ENCODE peak calls at places on chromosomes 12 and 14, in four cellular contexts. Z, U, N and P are unnamed samples.
A peak's percentile ranks its signal among the peaks of the same experiment; 100 is the strongest.

GRCh38 chr12:50390284-50390683 is 6.1 kb downstream of the FAM186A start:
- DNase-seq in Z (no peak), N (no peak), U (no peak), P (no peak)

GRCh38 chr14:103530831-103531230 is 1.8 kb downstream of the TRMT61A start:
- DNase-seq in N (no peak), U (no peak), Z (no peak), P (no peak)

GRCh38 chr12:112801055-112801454 is 9.5 kb downstream of the RPH3A start:
- DNase-seq in U (no peak), N (no peak), Z (no peak), P (no peak)

GRCh38 chr12:93514853-93515252 is 47.5 kb downstream of the MRPL42 start:
- DNase-seq in U (no peak), Z (no peak), N (no peak), P (no peak)

GRCh38 chr12:50661300-50662120 is 102.4 kb upstream of the ATF1 start:
- DNase-seq in U (peak; percentile 72), N (no peak), Z (no peak), P (no peak)

GRCh38 chr14:22333408-22334274 is 255.4 kb downstream of the DAD1 start:
- DNase-seq in N (no peak), U (no peak), Z (peak; percentile 15), P (no peak)

GRCh38 chr14:92173668-92174067 is 51.9 kb downstream of the CPSF2 start:
- DNase-seq in U (no peak), Z (no peak), N (no peak), P (no peak)

GRCh38 chr12:59891180-59891579 is 295.4 kb downstream of the SLC16A7 start:
- DNase-seq in N (no peak), U (no peak), Z (no peak), P (no peak)

GRCh38 chr12:43766291-43766690 is 7.5 kb downstream of the IRAK4 start:
- DNase-seq in U (no peak), Z (no peak), N (no peak), P (no peak)

GRCh38 chr14:65301862-65302539 is 110.5 kb upstream of the FUT8 start:
- DNase-seq in U (peak; percentile 95), N (no peak), Z (peak; percentile 39), P (no peak)

GRCh38 chr12:3161861-3162260 is 84.7 kb downstream of the TSPAN9 start:
- DNase-seq in U (no peak), Z (no peak), N (no peak), P (peak; percentile 42)

GRCh38 chr14:88639221-88639620 is 76.4 kb downstream of the ZC3H14 start:
- DNase-seq in N (no peak), Z (no peak), U (no peak), P (no peak)

GRCh38 chr12:2649201-2650030 is 145.4 kb upstream of the FKBP4 start:
- DNase-seq in U (no peak), Z (no peak), N (peak; percentile 52), P (peak; percentile 4)

GRCh38 chr12:57368349-57369095 is 62.3 kb downstream of the R3HDM2 start:
- DNase-seq in U (no peak), N (no peak), Z (no peak), P (no peak)

GRCh38 chr14:74508844-74509428 is 15.4 kb downstream of the ISCA2 start:
- DNase-seq in N (no peak), U (no peak), Z (no peak), P (no peak)

GRCh38 chr12:6975297-6976032 is 4.8 kb downstream of the EMG1 start:
- DNase-seq in U (no peak), Z (no peak), N (no peak), P (no peak)

GRCh38 chr14:89891055-89891454 is 63.5 kb downstream of the EFCAB11 start:
- DNase-seq in Z (no peak), N (no peak), U (no peak), P (no peak)

GRCh38 chr12:49794021-49794420 is 34.2 kb downstream of the NCKAP5L start:
- DNase-seq in U (no peak), Z (peak; percentile 7), N (no peak), P (no peak)

DNA sequence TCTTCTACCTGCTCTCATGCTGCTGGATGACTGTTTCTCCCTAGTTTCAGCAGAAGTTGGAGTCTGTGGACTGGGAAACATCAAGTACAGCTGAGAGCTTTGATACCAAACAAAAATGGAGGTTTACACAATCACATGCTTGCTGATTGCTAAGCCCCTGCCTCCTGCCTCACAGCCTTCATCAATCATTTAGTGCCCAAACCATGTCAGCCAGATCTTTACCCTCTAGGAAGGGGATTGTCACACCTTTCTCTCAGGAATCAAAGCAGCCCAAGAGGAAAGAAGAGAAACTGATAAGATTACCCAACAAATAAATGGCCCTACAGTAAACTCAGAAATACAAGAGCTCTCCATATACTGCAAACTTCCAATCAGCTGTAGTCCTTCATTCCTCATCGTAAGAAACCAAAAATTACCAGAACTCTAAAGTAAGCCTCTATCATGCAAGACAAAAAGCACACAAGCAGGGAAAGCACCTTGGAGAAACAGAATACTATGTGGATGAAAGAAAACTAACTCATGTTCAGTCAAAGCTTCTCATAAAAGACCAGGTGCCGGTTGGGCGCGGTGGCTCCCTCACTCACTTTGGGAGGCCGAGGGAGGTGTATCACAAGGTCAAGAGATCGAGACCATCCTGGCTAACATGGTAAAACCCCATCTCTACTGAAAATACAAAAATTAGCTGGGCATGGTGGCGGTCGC is 63.6 kb upstream of the RESF1 start:
- DNase-seq in Z (no peak), U (no peak), N (no peak), P (no peak)
- TF ChIP-seq USF2 in Z (no peak), U (no peak), N (no peak), P (no peak)

DNA sequence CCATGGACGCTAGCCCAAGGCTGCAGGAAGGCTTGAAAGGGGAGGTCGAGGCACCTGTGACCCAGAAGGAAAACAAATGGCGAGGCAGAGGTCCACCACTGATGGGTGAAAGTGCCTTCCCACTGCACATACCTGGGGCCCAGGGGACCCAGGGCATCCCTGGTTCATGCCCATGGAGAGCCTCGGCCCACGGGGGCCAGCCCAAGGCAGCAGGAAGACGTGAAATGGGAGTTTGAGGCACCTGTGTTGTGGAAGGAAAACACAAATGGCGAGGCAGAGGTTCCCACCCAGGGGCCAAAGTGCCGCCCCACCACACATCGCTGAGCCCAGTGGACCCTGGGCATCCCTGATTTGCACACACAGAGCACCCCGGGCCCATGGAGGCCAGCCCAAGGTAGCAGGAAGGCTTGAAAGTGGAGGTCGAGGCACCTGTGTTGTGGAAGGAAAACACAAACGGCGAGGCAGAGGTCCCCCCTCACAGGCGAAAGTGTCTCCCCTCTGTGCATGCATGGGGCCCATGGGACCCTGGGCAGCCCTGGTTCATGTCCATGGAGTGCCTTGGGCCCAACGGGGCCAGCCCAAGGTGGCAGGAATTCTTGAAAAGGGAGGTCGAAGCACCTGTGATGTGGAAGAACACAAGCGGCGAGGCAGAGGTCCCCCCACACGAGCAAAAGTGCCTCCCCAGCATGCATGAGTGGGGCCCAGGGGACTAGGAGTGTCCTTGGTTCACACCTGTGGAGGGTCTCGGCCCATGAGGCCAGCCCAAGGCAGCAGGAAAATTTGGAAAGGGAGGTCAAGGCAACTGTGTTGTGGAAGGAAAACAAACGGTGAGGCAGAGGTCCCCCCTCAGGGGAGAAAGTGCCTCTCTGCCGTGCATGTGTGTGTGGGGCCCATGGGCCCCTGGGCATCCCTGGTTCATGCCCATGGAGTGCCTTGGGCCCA is 383.3 kb downstream of the ALG10 start:
- DNase-seq in U (no peak), N (peak; percentile 0), Z (peak; percentile 0), P (peak; percentile 2)
- TF ChIP-seq USF1 in U (no peak), N (no peak), Z (no peak), P (no peak)

DNA sequence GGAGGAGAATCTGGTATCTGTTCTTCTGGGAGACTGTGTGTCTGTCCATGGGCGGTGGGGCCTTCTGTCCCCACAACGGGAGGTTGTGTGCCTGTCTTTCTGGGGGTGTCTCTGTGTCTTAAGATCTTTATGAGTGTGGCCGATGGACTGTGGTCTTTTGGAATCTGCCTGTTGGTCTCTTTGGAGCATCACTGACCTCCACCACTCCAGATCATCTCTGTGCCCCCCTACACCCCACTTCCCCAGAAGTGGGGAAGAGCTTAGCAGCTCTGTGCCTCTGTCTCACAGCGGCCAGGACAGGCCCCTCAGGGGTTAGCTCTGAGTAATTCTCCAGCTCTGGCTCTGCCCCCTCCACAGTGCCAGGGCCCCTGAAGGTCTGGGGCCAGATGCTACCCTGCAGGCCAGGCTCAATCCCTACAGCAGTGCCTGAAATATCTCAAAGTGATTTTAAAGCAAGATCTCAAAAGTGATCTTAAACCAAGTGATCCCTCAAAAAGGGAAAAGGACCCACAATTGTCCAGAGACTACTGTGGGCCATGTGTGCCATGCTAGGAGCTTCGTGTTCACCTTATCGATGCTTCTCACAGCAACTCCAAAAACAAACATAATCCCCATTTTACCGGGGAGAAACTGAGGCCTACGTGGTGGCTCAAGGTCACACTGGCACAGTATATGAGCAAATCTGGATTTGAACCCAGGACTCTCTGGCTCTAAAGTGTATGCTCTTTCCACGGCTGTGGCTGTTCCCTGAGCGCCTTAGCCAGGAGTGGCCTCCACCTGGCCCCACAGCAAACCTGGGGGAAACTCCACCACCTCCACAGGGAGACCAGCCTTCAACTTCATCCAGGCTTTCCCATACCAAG is 26.0 kb upstream of the KRT78 start:
- DNase-seq in U (no peak), Z (no peak), N (no peak), P (no peak)
- TF ChIP-seq USF2 in U (no peak), Z (no peak), N (no peak), P (no peak)

GRCh38 chr12:120483621-120484020 is 12.3 kb upstream of the DYNLL1 start:
- DNase-seq in N (no peak), Z (no peak), U (no peak), P (no peak)

GRCh38 chr12:120485914-120486881 is 9.7 kb upstream of the DYNLL1 start:
- DNase-seq in N (peak; percentile 16), Z (no peak), U (no peak), P (no peak)

GRCh38 chr12:120479458-120479857 is 9.9 kb upstream of the SRSF9 start:
- DNase-seq in Z (no peak), U (no peak), N (no peak), P (no peak)

GRCh38 chr12:120480211-120480610 is 10.7 kb upstream of the SRSF9 start:
- DNase-seq in Z (no peak), U (no peak), N (no peak), P (no peak)

GRCh38 chr12:120481022-120481767 is 11.6 kb upstream of the SRSF9 start:
- DNase-seq in Z (no peak), N (no peak), U (no peak), P (no peak)
- TF ChIP-seq USF1 in Z (no peak), N (no peak), U (no peak), P (no peak)

GRCh38 chr12:4277856-4278581 is 4.5 kb downstream of the CCND2 start:
- DNase-seq in N (no peak), U (no peak), Z (no peak), P (no peak)
- TF ChIP-seq USF2 in N (no peak), U (no peak), Z (no peak), P (no peak)

GRCh38 chr12:19892186-19892585 is 452.9 kb downstream of the AEBP2 start:
- DNase-seq in Z (no peak), U (no peak), N (no peak), P (no peak)
- TF ChIP-seq USF1 in Z (no peak), U (no peak), N (no peak), P (no peak)